ENCODE peak calls at places on chromosomes 6 and 20, in nine cellular contexts. S is AG10803; T is posterior cingulate gyrus; E is Ammon's horn; P is endothelial cell; Q is activated T-helper 1 cell treated with anti-CD3 and anti-CD28 coated beads, Interleukin-12 subunit alpha, Interleukin-12 subunit beta, Interleukin-2, Interleukin-4 antibody, amounts not matched to agents 30 ng/mL and 10 ng/mL and 1 ng/mL, durations not matched to agents 14 hours and 24 hours and 36 hours; J is effector CD4-positive, alpha-beta T cell; O is non-pigmented ciliary epithelial cell; F is midbrain. H is an unnamed sample.

GRCh38 chr6:51675551-51676275 is 411.7 kb downstream of the PKHD1 start:
- DNase-seq in S (no peak), T (no peak), E (no peak), P (no peak), Q (no peak), J (no peak), O (no peak), F (no peak), H (no peak)

GRCh38 chr20:39874049-39874893 is 814.8 kb downstream of the MAFB start:
- DNase-seq in S (peak), T (no peak), E (peak), P (peak), Q (peak), J (no peak), O (peak), F (peak), H (peak)

GRCh38 chr20:31684153-31685003 is 38.3 kb downstream of the BCL2L1 start:
- DNase-seq in S (no peak), T (no peak), E (no peak), P (no peak), Q (no peak), J (no peak), O (no peak), F (no peak), H (peak)

GRCh38 chr20:63979549-63980316 is at the start of gene SAMD10:
- DNase-seq in S (no peak), T (no peak), E (peak), P (peak), Q (peak), J (peak), O (no peak), F (no peak), H (peak)

GRCh38 chr6:8446391-8446790 is 11.0 kb upstream of the SLC35B3 start:
- DNase-seq in S (no peak), T (no peak), E (no peak), P (no peak), Q (no peak), J (no peak), O (no peak), F (no peak), H (no peak)

GRCh38 chr6:42339991-42340401 is 111.7 kb downstream of the TRERF1 start:
- DNase-seq in S (no peak), T (no peak), E (no peak), P (no peak), Q (peak), J (no peak), O (no peak), F (no peak), H (peak)

GRCh38 chr20:59032713-59033059 is 551 bp upstream of the ATP5F1E start:
- DNase-seq in S (no peak), T (no peak), E (peak), P (peak), Q (no peak), J (no peak), O (no peak), F (no peak), H (no peak)

GRCh38 chr6:45199554-45199953 is 128.6 kb upstream of the RUNX2 start:
- DNase-seq in S (no peak), T (no peak), E (no peak), P (no peak), Q (no peak), J (no peak), O (no peak), F (no peak), H (no peak)

GRCh38 chr20:9179867-9180266 is 111.0 kb downstream of the PLCB4 start:
- DNase-seq in S (peak), T (no peak), E (no peak), P (no peak), Q (no peak), J (no peak), O (no peak), F (no peak), H (no peak)

GRCh38 chr6:163248051-163248450 is 166.5 kb upstream of the QKI start:
- DNase-seq in S (no peak), T (no peak), E (peak), P (no peak), Q (no peak), J (no peak), O (no peak), F (peak), H (no peak)

GRCh38 chr20:38186788-38187221 is 21.7 kb upstream of the TGM2 start:
- DNase-seq in S (no peak), T (no peak), E (no peak), P (no peak), Q (no peak), J (no peak), O (no peak), F (no peak), H (no peak)

H was measured in activated CD4-positive, alpha-beta memory T cell treated with anti-CD3 and anti-CD28 coated beads, Interleukin-2, amount 10 ng/mL, durations not matched to agents 7 days and 5 days.